ENCODE peak calls at places on chromosome 6, in four cellular contexts. T is glutamatergic neuron; H is activated CD4-positive, CD25-positive, alpha-beta regulatory T cell treated with anti-CD3 and anti-CD28 coated beads, Interleukin-2, amount 50 U/mL, for 16 hours; I is ACHN. M is an unnamed sample.

GRCh38 chr6:78770766-78771165 is 96.6 kb upstream of the IRAK1BP1 start:
- DNase-seq in I (peak), H (no peak), T (no peak), M (no peak)

GRCh38 chr6:106064103-106064502 is 22.0 kb upstream of the PRDM1 start:
- DNase-seq in H (no peak), T (no peak), I (no peak), M (no peak)

GRCh38 chr6:97462944-97463343 is 179.9 kb upstream of the MMS22L start:
- DNase-seq in T (no peak), I (no peak), H (no peak), M (no peak)

GRCh38 chr6:169250660-169251059 is 3.0 kb downstream of the THBS2 start:
- DNase-seq in I (peak), H (no peak), T (no peak), M (no peak)

GRCh38 chr6:169385237-169385880 is 131.7 kb upstream of the THBS2 start:
- DNase-seq in I (no peak), T (no peak), H (no peak), M (no peak)

GRCh38 chr6:24154121-24154520 is 28.1 kb downstream of the NRSN1 start:
- DNase-seq in I (peak), H (no peak), T (no peak), M (peak)

GRCh38 chr6:14435291-14435690 is 317.7 kb downstream of the CD83 start:
- DNase-seq in I (no peak), H (no peak), T (no peak), M (no peak)

GRCh38 chr6:34324738-34325444 is 67.6 kb downstream of the NUDT3 start:
- DNase-seq in I (no peak), H (no peak), T (no peak), M (no peak)

GRCh38 chr6:15062311-15063252 is 183.3 kb upstream of the JARID2 start:
- DNase-seq in I (no peak), H (no peak), T (no peak), M (no peak)

GRCh38 chr6:99808992-99809391 is 185.0 kb downstream of the MCHR2 start:
- DNase-seq in I (no peak), T (no peak), H (no peak), M (no peak)

GRCh38 chr6:14645221-14645620 is 527.6 kb downstream of the CD83 start:
- DNase-seq in H (no peak), T (no peak), I (no peak), M (no peak)

GRCh38 chr6:105642708-105643107 is 239.8 kb upstream of the PREP start:
- DNase-seq in T (no peak), H (no peak), I (no peak), M (no peak)

GRCh38 chr6:20432692-20433091 is 31.0 kb downstream of the E2F3 start:
- DNase-seq in H (no peak), I (no peak), T (no peak), M (no peak)

GRCh38 chr6:7725849-7726415 is at the start of gene BMP6:
- DNase-seq in I (peak), T (peak), H (no peak), M (no peak)

GRCh38 chr6:156273065-156273711 is 504.0 kb upstream of the ARID1B start:
- DNase-seq in H (no peak), T (no peak), I (no peak), M (no peak)

M was measured in epithelial cell of proximal tubule.